ENCODE peak calls at places on chromosome 7, in seven cellular contexts. V is glutamatergic neuron; J is neural crest cell; R is GM06990; A is NB4; S is CD4-positive, alpha-beta T cell; O is RWPE1. U is an unnamed sample.

GRCh38 chr7:30727061-30727945 is 24.6 kb upstream of the INMT start:
- DNase-seq in V (no peak), J (no peak), R (no peak), A (peak; percentile 94), S (peak; percentile 50), O (no peak), U (no peak)

GRCh38 chr7:16078076-16078952 is 343.0 kb downstream of the CRPPA start:
- DNase-seq in V (no peak), J (peak; percentile 47), R (no peak), A (peak; percentile 68), S (no peak), O (peak; percentile 38), U (no peak)

GRCh38 chr7:139602143-139602722 is 78.7 kb downstream of the CLEC2L start:
- DNase-seq in V (no peak), J (no peak), R (no peak), A (peak; percentile 61), S (no peak), O (peak; percentile 18), U (no peak)

GRCh38 chr7:82745820-82746219 is 302.2 kb upstream of the CACNA2D1 start:
- DNase-seq in V (no peak), J (no peak), R (no peak), A (no peak), S (no peak), O (no peak), U (no peak)

GRCh38 chr7:21426286-21426957 is 1.5 kb upstream of the SP4 start:
- DNase-seq in V (no peak), J (peak; percentile 4), R (no peak), A (peak; percentile 78), S (no peak), O (no peak), U (no peak)

GRCh38 chr7:21256310-21256877 is 171.5 kb upstream of the SP4 start:
- DNase-seq in V (no peak), J (no peak), R (no peak), A (peak; percentile 47), S (no peak), O (peak; percentile 23), U (no peak)

GRCh38 chr7:148726385-148726784 is 27.7 kb downstream of the CUL1 start:
- DNase-seq in V (no peak), J (no peak), R (no peak), A (peak; percentile 46), S (no peak), O (no peak), U (no peak)

GRCh38 chr7:3117488-3118228 is 74.0 kb upstream of the CARD11 start:
- DNase-seq in V (no peak), J (no peak), R (no peak), A (no peak), S (no peak), O (no peak), U (no peak)

GRCh38 chr7:130219086-130219620 is 11.5 kb downstream of the SSMEM1 start:
- DNase-seq in V (no peak), J (no peak), R (no peak), A (no peak), S (no peak), O (no peak), U (no peak)

GRCh38 chr7:79529896-79530235 is 76.4 kb upstream of the MAGI2 start:
- DNase-seq in V (no peak), J (no peak), R (no peak), A (no peak), S (no peak), O (no peak), U (no peak)

GRCh38 chr7:97006146-97006950 is 995 bp downstream of the DLX6 start:
- DNase-seq in V (peak; percentile 79), J (no peak), R (peak; percentile 47), A (peak; percentile 45), S (no peak), O (peak; percentile 49), U (no peak)

GRCh38 chr7:49773939-49774458 is 561 bp downstream of the VWC2 start:
- DNase-seq in V (peak; percentile 42), J (no peak), R (no peak), A (no peak), S (no peak), O (no peak), U (no peak)

GRCh38 chr7:149494738-149495368 is 2.8 kb downstream of the ZNF746 start:
- DNase-seq in V (no peak), J (no peak), R (no peak), A (peak; percentile 75), S (no peak), O (no peak), U (peak; percentile 54)

GRCh38 chr7:143295870-143296269 is 7.7 kb downstream of the CASP2 start:
- DNase-seq in V (no peak), J (no peak), R (no peak), A (no peak), S (no peak), O (no peak), U (no peak)

GRCh38 chr7:5831196-5831595 is 49.4 kb upstream of the OCM start:
- DNase-seq in V (peak; percentile 22), J (peak; percentile 68), R (no peak), A (no peak), S (no peak), O (no peak), U (no peak)

DNA sequence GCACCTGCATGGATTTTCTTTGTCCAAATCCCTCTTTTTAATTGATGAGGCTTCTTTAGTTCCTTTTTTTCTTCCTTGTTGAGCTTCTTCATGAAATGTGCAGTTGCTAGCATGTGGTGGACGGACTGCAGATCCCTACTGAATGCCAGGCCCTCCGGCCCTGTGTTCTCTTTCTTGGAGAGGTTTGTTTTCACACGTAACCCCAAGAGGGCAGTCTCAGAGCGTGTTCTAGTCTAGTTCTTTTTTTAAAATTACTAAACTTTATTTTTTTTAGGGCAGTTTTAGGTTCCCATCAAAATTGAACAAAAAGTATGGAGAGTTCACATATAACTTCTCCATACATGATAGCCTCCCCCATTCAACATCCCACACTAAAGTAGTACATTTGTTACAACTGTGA is 190.0 kb downstream of the CFTR start:
- DNase-seq in V (no peak), J (no peak), R (no peak), A (no peak), S (no peak), O (no peak), U (no peak)
- TF ChIP-seq CTCF in V (no peak), J (no peak), R (no peak), A (no peak), S (no peak), O (no peak), U (no peak)

GRCh38 chr7:128399991-128400390 is 9.8 kb downstream of the IMPDH1 start:
- DNase-seq in V (no peak), J (no peak), R (no peak), A (no peak), S (no peak), O (no peak), U (no peak)

GRCh38 chr7:128400566-128400965 is 9.2 kb downstream of the IMPDH1 start:
- DNase-seq in V (no peak), J (no peak), R (no peak), A (no peak), S (no peak), O (no peak), U (no peak)

GRCh38 chr7:128396357-128396756 is 13.4 kb downstream of the IMPDH1 start:
- DNase-seq in V (no peak), J (no peak), R (no peak), A (no peak), S (no peak), O (no peak), U (no peak)

GRCh38 chr7:128398016-128398840 is 11.6 kb downstream of the IMPDH1 start:
- DNase-seq in V (peak; percentile 84), J (peak; percentile 74), R (no peak), A (peak; percentile 54), S (peak; percentile 32), O (no peak), U (no peak)

GRCh38 chr7:128398841-128399135 is 11.0 kb downstream of the IMPDH1 start:
- DNase-seq in V (no peak), J (no peak), R (no peak), A (no peak), S (no peak), O (no peak), U (no peak)
- TF ChIP-seq CTCF in V (peak; percentile 47), J (no peak), R (no peak), A (no peak), S (peak; percentile 5), O (peak; percentile 72), U (peak; percentile 39)

GRCh38 chr7:107945332-107945731 is 54.3 kb downstream of the DLD start:
- DNase-seq in V (no peak), J (no peak), R (no peak), A (no peak), S (no peak), O (no peak), U (no peak)

GRCh38 chr7:107944776-107945175 is 53.8 kb downstream of the DLD start:
- DNase-seq in V (no peak), J (no peak), R (no peak), A (no peak), S (no peak), O (no peak), U (no peak)

GRCh38 chr7:107946881-107947280 is 55.9 kb downstream of the DLD start:
- DNase-seq in V (no peak), J (peak; percentile 43), R (no peak), A (no peak), S (no peak), O (no peak), U (no peak)

GRCh38 chr7:107948645-107949442 is 54.1 kb downstream of the LAMB1 start:
- DNase-seq in V (no peak), J (no peak), R (no peak), A (no peak), S (no peak), O (peak; percentile 79), U (no peak)

DNA sequence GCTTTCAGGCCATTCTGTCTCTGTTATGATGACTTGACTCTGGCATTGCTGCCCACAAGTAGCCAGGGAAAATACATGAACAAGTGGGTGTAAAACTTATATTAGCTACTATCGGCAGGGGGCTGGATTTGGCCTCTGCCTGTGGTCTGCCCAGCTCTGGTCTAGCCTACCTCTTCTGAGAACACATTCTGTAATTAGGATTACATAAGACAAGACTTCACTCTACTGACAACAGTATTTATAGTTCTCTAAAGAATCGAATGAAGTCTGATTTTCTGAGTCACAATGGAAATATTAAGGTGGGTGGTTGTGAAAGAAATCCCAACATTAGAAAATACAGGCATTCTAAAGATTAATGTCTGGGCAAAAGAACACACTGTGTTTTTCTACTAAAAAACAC is 55.5 kb downstream of the DLD start:
- DNase-seq in V (no peak), J (no peak), R (no peak), A (no peak), S (no peak), O (peak; percentile 33), U (no peak)
- TF ChIP-seq CTCF in V (no peak), J (no peak), R (no peak), A (no peak), S (no peak), O (no peak), U (no peak)

GRCh38 chr7:106037489-106038176 is 74.5 kb downstream of the SYPL1 start:
- DNase-seq in V (no peak), J (no peak), R (no peak), A (no peak), S (no peak), O (no peak), U (no peak)

GRCh38 chr7:106041140-106041717 is 70.9 kb downstream of the SYPL1 start:
- DNase-seq in V (peak; percentile 74), J (peak; percentile 59), R (no peak), A (peak; percentile 64), S (no peak), O (peak; percentile 59), U (no peak)

GRCh38 chr7:106038916-106039315 is 73.2 kb downstream of the SYPL1 start:
- DNase-seq in V (no peak), J (no peak), R (no peak), A (no peak), S (no peak), O (no peak), U (no peak)

GRCh38 chr7:106038289-106038688 is 73.8 kb downstream of the SYPL1 start:
- DNase-seq in V (no peak), J (no peak), R (no peak), A (no peak), S (no peak), O (no peak), U (no peak)

GRCh38 chr7:106039486-106040060 is 72.5 kb downstream of the SYPL1 start:
- DNase-seq in V (peak; percentile 33), J (no peak), R (no peak), A (no peak), S (no peak), O (no peak), U (no peak)
- TF ChIP-seq CTCF in V (no peak), J (no peak), R (no peak), A (no peak), S (no peak), O (no peak), U (no peak)

U was measured in CD14-positive monocyte.